ENCODE peak calls at places on chromosomes 13 and 19, in ten cellular contexts. One of them, this sample, is unnamed.

GRCh38 chr19:32339988-32340874 is 5.2 kb upstream of the ZNF507 start:
- DNase-seq in transverse colon: peak; percentile 65
- DNase-seq in tibial nerve: peak; percentile 39
- DNase-seq in Peyer's patch: peak; percentile 47
- DNase-seq in uterus: peak; percentile 30
- DNase-seq in sigmoid colon: peak; percentile 70
- DNase-seq in right lobe of liver: peak; percentile 73
- DNase-seq in breast epithelium: no peak
- DNase-seq in HepG2: peak; percentile 46
- DNase-seq in endothelial cell of umbilical vein: peak; percentile 61
- DNase-seq in this sample: peak; percentile 48

GRCh38 chr13:30355405-30355741 is 48.0 kb upstream of the KATNAL1 start:
- DNase-seq in breast epithelium: no peak
- DNase-seq in transverse colon: no peak
- DNase-seq in right lobe of liver: peak; percentile 49
- DNase-seq in tibial nerve: no peak
- DNase-seq in HepG2: peak; percentile 49
- DNase-seq in uterus: no peak
- DNase-seq in Peyer's patch: peak; percentile 61
- DNase-seq in endothelial cell of umbilical vein: peak; percentile 37
- DNase-seq in sigmoid colon: no peak
- DNase-seq in this sample: no peak

GRCh38 chr19:21256722-21257121 is 72.5 kb downstream of the ZNF708 start:
- DNase-seq in Peyer's patch: no peak
- DNase-seq in sigmoid colon: no peak
- DNase-seq in tibial nerve: no peak
- DNase-seq in breast epithelium: no peak
- DNase-seq in right lobe of liver: no peak
- DNase-seq in transverse colon: no peak
- DNase-seq in endothelial cell of umbilical vein: no peak
- DNase-seq in uterus: no peak
- DNase-seq in HepG2: peak; percentile 48
- DNase-seq in this sample: no peak

GRCh38 chr13:113785051-113786010 is 26.3 kb downstream of the TMEM255B start:
- DNase-seq in Peyer's patch: no peak
- DNase-seq in endothelial cell of umbilical vein: peak; percentile 80
- DNase-seq in transverse colon: no peak
- DNase-seq in sigmoid colon: no peak
- DNase-seq in right lobe of liver: no peak
- DNase-seq in uterus: no peak
- DNase-seq in tibial nerve: no peak
- DNase-seq in HepG2: no peak
- DNase-seq in breast epithelium: no peak
- DNase-seq in this sample: no peak

GRCh38 chr19:17289489-17289888 is 7.8 kb downstream of the ANKLE1 start:
- DNase-seq in HepG2: no peak
- DNase-seq in tibial nerve: no peak
- DNase-seq in Peyer's patch: peak; percentile 36
- DNase-seq in right lobe of liver: no peak
- DNase-seq in transverse colon: peak; percentile 71
- DNase-seq in sigmoid colon: peak; percentile 77
- DNase-seq in breast epithelium: no peak
- DNase-seq in endothelial cell of umbilical vein: peak; percentile 74
- DNase-seq in uterus: peak; percentile 57
- DNase-seq in this sample: peak; percentile 61

GRCh38 chr13:35994131-35994966 is 136.8 kb downstream of the DCLK1 start:
- DNase-seq in uterus: peak; percentile 54
- DNase-seq in right lobe of liver: no peak
- DNase-seq in sigmoid colon: no peak
- DNase-seq in breast epithelium: no peak
- DNase-seq in Peyer's patch: no peak
- DNase-seq in HepG2: no peak
- DNase-seq in transverse colon: no peak
- DNase-seq in endothelial cell of umbilical vein: no peak
- DNase-seq in tibial nerve: no peak
- DNase-seq in this sample: peak; percentile 68

GRCh38 chr19:48608798-48609263 is 2.3 kb downstream of the SPACA4 start:
- DNase-seq in breast epithelium: no peak
- DNase-seq in sigmoid colon: no peak
- DNase-seq in endothelial cell of umbilical vein: no peak
- DNase-seq in tibial nerve: no peak
- DNase-seq in right lobe of liver: no peak
- DNase-seq in HepG2: peak; percentile 42
- DNase-seq in uterus: no peak
- DNase-seq in transverse colon: peak; percentile 68
- DNase-seq in Peyer's patch: peak; percentile 62
- DNase-seq in this sample: no peak

GRCh38 chr13:78239681-78240080 is 321.1 kb upstream of the EDNRB start:
- DNase-seq in Peyer's patch: no peak
- DNase-seq in sigmoid colon: no peak
- DNase-seq in right lobe of liver: no peak
- DNase-seq in tibial nerve: no peak
- DNase-seq in transverse colon: no peak
- DNase-seq in endothelial cell of umbilical vein: no peak
- DNase-seq in breast epithelium: no peak
- DNase-seq in HepG2: no peak
- DNase-seq in uterus: no peak
- DNase-seq in this sample: no peak

GRCh38 chr13:107124129-107124718 is 556.3 kb upstream of the ARGLU1 start:
- DNase-seq in sigmoid colon: no peak
- DNase-seq in tibial nerve: no peak
- DNase-seq in Peyer's patch: no peak
- DNase-seq in breast epithelium: no peak
- DNase-seq in HepG2: peak; percentile 18
- DNase-seq in uterus: no peak
- DNase-seq in right lobe of liver: no peak
- DNase-seq in transverse colon: no peak
- DNase-seq in endothelial cell of umbilical vein: peak; percentile 54
- DNase-seq in this sample: no peak

GRCh38 chr13:78431328-78431727 is 172.0 kb downstream of the POU4F1 start:
- DNase-seq in sigmoid colon: no peak
- DNase-seq in uterus: no peak
- DNase-seq in breast epithelium: no peak
- DNase-seq in endothelial cell of umbilical vein: no peak
- DNase-seq in transverse colon: no peak
- DNase-seq in HepG2: no peak
- DNase-seq in Peyer's patch: no peak
- DNase-seq in right lobe of liver: no peak
- DNase-seq in tibial nerve: no peak
- DNase-seq in this sample: no peak

GRCh38 chr13:31436478-31436877 is 236.7 kb downstream of the B3GLCT start:
- DNase-seq in right lobe of liver: no peak
- DNase-seq in HepG2: no peak
- DNase-seq in Peyer's patch: no peak
- DNase-seq in transverse colon: no peak
- DNase-seq in tibial nerve: no peak
- DNase-seq in endothelial cell of umbilical vein: no peak
- DNase-seq in sigmoid colon: no peak
- DNase-seq in uterus: no peak
- DNase-seq in breast epithelium: no peak
- DNase-seq in this sample: no peak

GRCh38 chr19:31119951-31120690 is 229.1 kb downstream of the TSHZ3 start:
- DNase-seq in uterus: no peak
- DNase-seq in tibial nerve: no peak
- DNase-seq in HepG2: no peak
- DNase-seq in sigmoid colon: peak; percentile 19
- DNase-seq in Peyer's patch: no peak
- DNase-seq in transverse colon: no peak
- DNase-seq in breast epithelium: no peak
- DNase-seq in right lobe of liver: no peak
- DNase-seq in endothelial cell of umbilical vein: no peak
- DNase-seq in this sample: no peak

GRCh38 chr19:6730153-6730804 is 7.1 kb downstream of the GPR108 start:
- DNase-seq in breast epithelium: no peak
- DNase-seq in sigmoid colon: peak; percentile 86
- DNase-seq in tibial nerve: peak; percentile 86
- DNase-seq in right lobe of liver: peak; percentile 98
- DNase-seq in HepG2: peak; percentile 96
- DNase-seq in Peyer's patch: peak; percentile 74
- DNase-seq in transverse colon: peak; percentile 94
- DNase-seq in endothelial cell of umbilical vein: no peak
- DNase-seq in uterus: peak; percentile 53
- DNase-seq in this sample: no peak

GRCh38 chr13:39023316-39023715 is 14.6 kb downstream of the PROSER1 start:
- DNase-seq in right lobe of liver: no peak
- DNase-seq in breast epithelium: no peak
- DNase-seq in transverse colon: no peak
- DNase-seq in sigmoid colon: no peak
- DNase-seq in Peyer's patch: no peak
- DNase-seq in endothelial cell of umbilical vein: no peak
- DNase-seq in tibial nerve: no peak
- DNase-seq in uterus: no peak
- DNase-seq in HepG2: no peak
- DNase-seq in this sample: no peak

GRCh38 chr13:114111577-114111976 is 20.8 kb downstream of the RASA3 start:
- DNase-seq in HepG2: no peak
- DNase-seq in transverse colon: peak; percentile 8
- DNase-seq in breast epithelium: no peak
- DNase-seq in Peyer's patch: no peak
- DNase-seq in right lobe of liver: no peak
- DNase-seq in tibial nerve: peak; percentile 8
- DNase-seq in sigmoid colon: peak; percentile 56
- DNase-seq in uterus: peak; percentile 6
- DNase-seq in endothelial cell of umbilical vein: no peak
- DNase-seq in this sample: peak; percentile 47

GRCh38 chr19:33376931-33377557 is 3.5 kb downstream of the CEBPG start:
- DNase-seq in tibial nerve: no peak
- DNase-seq in HepG2: no peak
- DNase-seq in transverse colon: peak; percentile 60
- DNase-seq in right lobe of liver: no peak
- DNase-seq in breast epithelium: no peak
- DNase-seq in endothelial cell of umbilical vein: peak; percentile 42
- DNase-seq in sigmoid colon: peak; percentile 28
- DNase-seq in Peyer's patch: no peak
- DNase-seq in uterus: no peak
- DNase-seq in this sample: no peak

DNA sequence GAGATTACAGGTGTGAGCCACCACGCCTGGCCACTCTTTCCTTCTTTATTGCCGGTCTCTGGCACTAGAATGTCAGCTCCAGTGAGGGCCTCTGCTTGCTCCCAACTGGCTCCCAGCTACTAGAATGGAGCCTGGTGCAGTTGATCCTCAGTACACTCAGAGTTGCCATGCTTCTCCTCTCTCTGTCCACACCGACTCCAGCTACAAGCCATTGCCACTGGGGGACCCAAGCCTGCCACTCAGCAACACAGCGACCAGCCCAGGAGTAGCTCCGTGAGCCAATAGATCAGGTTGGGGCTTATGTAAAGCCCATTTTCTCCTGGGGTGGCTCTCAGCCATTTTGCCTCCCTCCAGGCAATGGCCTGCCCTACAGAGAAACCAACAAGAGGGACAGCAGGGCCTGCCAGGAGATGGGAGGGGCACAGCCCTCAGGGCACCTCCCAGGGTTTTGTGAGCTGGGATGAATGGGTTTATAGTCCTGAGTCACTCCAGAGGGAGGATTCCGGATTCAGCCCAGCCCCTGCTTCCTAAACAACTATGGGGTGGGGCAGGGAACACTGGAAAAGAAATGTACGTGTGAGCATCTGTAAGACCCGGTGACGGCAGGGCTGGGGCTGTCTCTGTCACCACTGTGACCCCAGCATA is 36.5 kb downstream of the OPA3 start:
- DNase-seq in sigmoid colon: no peak
- DNase-seq in tibial nerve: no peak
- DNase-seq in right lobe of liver: no peak
- DNase-seq in Peyer's patch: no peak
- DNase-seq in breast epithelium: peak; percentile 56
- DNase-seq in transverse colon: peak; percentile 85
- DNase-seq in endothelial cell of umbilical vein: no peak
- DNase-seq in uterus: no peak
- DNase-seq in HepG2: no peak
- DNase-seq in this sample: no peak
- H3K27ac ChIP-seq in sigmoid colon: no peak overlapping the region
- H3K27ac ChIP-seq in tibial nerve: peak overlapping the region; percentile 60
- H3K27ac ChIP-seq in right lobe of liver: no peak overlapping the region
- H3K27ac ChIP-seq in Peyer's patch: peak overlapping the region; percentile 7
- H3K27ac ChIP-seq in breast epithelium: peak overlapping the region; percentile 2
- H3K27ac ChIP-seq in transverse colon: peak overlapping the region; percentile 69
- H3K27ac ChIP-seq in endothelial cell of umbilical vein: no peak overlapping the region
- H3K27ac ChIP-seq in uterus: no peak overlapping the region
- H3K27ac ChIP-seq in HepG2: no peak overlapping the region
- H3K27ac ChIP-seq in this sample: no peak overlapping the region

DNA sequence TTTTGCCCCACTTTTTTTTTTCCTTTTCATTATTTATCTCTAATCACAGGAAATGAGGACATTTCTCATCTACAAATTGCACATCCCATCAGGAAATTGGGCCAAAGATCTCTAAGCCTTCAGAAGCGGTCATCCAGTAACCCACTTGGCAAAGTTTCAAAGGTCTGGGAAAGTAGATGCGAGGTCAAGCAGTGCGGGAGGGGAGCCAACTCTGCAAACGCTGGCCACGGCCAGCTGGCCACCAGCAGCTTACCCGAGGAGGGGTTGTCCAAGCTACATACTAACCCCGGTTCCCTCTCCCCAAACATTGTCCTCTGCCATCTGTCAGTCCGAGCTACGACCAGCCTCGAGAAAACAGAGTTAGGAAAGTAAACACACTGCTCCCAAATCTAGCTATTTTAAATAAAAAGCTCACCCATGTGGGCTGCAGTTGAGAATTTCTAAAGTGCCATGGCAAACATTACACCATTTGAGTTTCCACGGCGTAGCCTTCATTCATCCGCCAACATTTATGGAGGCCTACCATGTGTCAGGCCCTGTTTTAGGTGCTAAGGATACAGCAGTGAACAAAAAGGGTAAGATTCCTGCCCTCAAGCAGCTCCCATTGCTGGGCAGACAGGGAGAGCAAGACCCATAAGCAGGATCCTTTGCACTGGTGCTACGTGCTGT is 11.5 kb downstream of the FFAR2 start:
- DNase-seq in breast epithelium: no peak
- DNase-seq in tibial nerve: no peak
- DNase-seq in sigmoid colon: no peak
- DNase-seq in HepG2: peak; percentile 67
- DNase-seq in right lobe of liver: peak; percentile 88
- DNase-seq in uterus: peak; percentile 34
- DNase-seq in transverse colon: peak; percentile 26
- DNase-seq in Peyer's patch: no peak
- DNase-seq in endothelial cell of umbilical vein: peak; percentile 47
- DNase-seq in this sample: no peak
- TF ChIP-seq POLR2A in breast epithelium: no peak
- TF ChIP-seq POLR2A in tibial nerve: no peak
- TF ChIP-seq POLR2A in sigmoid colon: no peak
- TF ChIP-seq POLR2A in HepG2: peak; percentile 46
- TF ChIP-seq POLR2A in right lobe of liver: no peak
- TF ChIP-seq POLR2A in uterus: no peak
- TF ChIP-seq POLR2A in transverse colon: no peak
- TF ChIP-seq POLR2A in Peyer's patch: no peak
- TF ChIP-seq POLR2A in endothelial cell of umbilical vein: no peak
- TF ChIP-seq POLR2A in this sample: no peak

GRCh38 chr19:38918526-38918925 is 6.5 kb upstream of the CCER2 start:
- DNase-seq in breast epithelium: no peak
- DNase-seq in uterus: no peak
- DNase-seq in HepG2: no peak
- DNase-seq in right lobe of liver: peak; percentile 16
- DNase-seq in transverse colon: no peak
- DNase-seq in tibial nerve: no peak
- DNase-seq in endothelial cell of umbilical vein: no peak
- DNase-seq in Peyer's patch: no peak
- DNase-seq in sigmoid colon: no peak
- DNase-seq in this sample: no peak
- H3K27me3 ChIP-seq in breast epithelium: no peaks in the 10 kb centered on the region
- H3K27me3 ChIP-seq in uterus: no peaks in the 10 kb centered on the region
- H3K27me3 ChIP-seq in HepG2: no peaks in the 10 kb centered on the region
- H3K27me3 ChIP-seq in right lobe of liver: no peaks in the 10 kb centered on the region
- H3K27me3 ChIP-seq in transverse colon: no peaks in the 10 kb centered on the region
- H3K27me3 ChIP-seq in tibial nerve: no peaks in the 10 kb centered on the region
- H3K27me3 ChIP-seq in endothelial cell of umbilical vein: no peaks in the 10 kb centered on the region
- H3K27me3 ChIP-seq in Peyer's patch: no peaks in the 10 kb centered on the region
- H3K27me3 ChIP-seq in sigmoid colon: no peaks in the 10 kb centered on the region
- H3K27me3 ChIP-seq in this sample: no peaks in the 10 kb centered on the region

GRCh38 chr19:38062959-38063786 is 156.2 kb downstream of the SIPA1L3 start:
- DNase-seq in sigmoid colon: peak; percentile 68
- DNase-seq in right lobe of liver: no peak
- DNase-seq in endothelial cell of umbilical vein: no peak
- DNase-seq in uterus: no peak
- DNase-seq in Peyer's patch: no peak
- DNase-seq in HepG2: no peak
- DNase-seq in tibial nerve: no peak
- DNase-seq in transverse colon: no peak
- DNase-seq in breast epithelium: no peak
- DNase-seq in this sample: no peak
- H3K27ac ChIP-seq in sigmoid colon: no peak overlapping the region
- H3K27ac ChIP-seq in right lobe of liver: no peak overlapping the region
- H3K27ac ChIP-seq in endothelial cell of umbilical vein: no peak overlapping the region
- H3K27ac ChIP-seq in uterus: peak overlapping the region; percentile 24
- H3K27ac ChIP-seq in Peyer's patch: peak overlapping the region; percentile 13
- H3K27ac ChIP-seq in HepG2: no peak overlapping the region
- H3K27ac ChIP-seq in tibial nerve: no peak overlapping the region
- H3K27ac ChIP-seq in transverse colon: no peak overlapping the region
- H3K27ac ChIP-seq in breast epithelium: peak overlapping the region; percentile 65
- H3K27ac ChIP-seq in this sample: no peak overlapping the region